ENCODE peak calls at places on chromosomes 3 and 15, in nine cellular contexts. One of them, this sample, is unnamed.

GRCh38 chr15:65133550-65134200 is at the start of gene PDCD7:
- DNase-seq in memory B cell: peak
- DNase-seq in T-cell: peak
- DNase-seq in amniotic stem cell: peak
- DNase-seq in coronary artery: peak
- DNase-seq in dorsolateral prefrontal cortex: peak
- DNase-seq in lung microvascular endothelial cell: peak
- DNase-seq in NCI-H774: peak
- DNase-seq in hepatic stellate cell: peak
- DNase-seq in this sample: peak

GRCh38 chr15:29674661-29675533 is 147.4 kb downstream of the TJP1 start:
- DNase-seq in amniotic stem cell: no peak
- DNase-seq in T-cell: no peak
- DNase-seq in hepatic stellate cell: peak
- DNase-seq in lung microvascular endothelial cell: peak
- DNase-seq in memory B cell: no peak
- DNase-seq in coronary artery: no peak
- DNase-seq in NCI-H774: peak
- DNase-seq in dorsolateral prefrontal cortex: peak
- DNase-seq in this sample: peak

GRCh38 chr3:40333416-40333815 is 23.9 kb downstream of the EIF1B start:
- DNase-seq in dorsolateral prefrontal cortex: no peak
- DNase-seq in lung microvascular endothelial cell: no peak
- DNase-seq in hepatic stellate cell: no peak
- DNase-seq in coronary artery: no peak
- DNase-seq in T-cell: no peak
- DNase-seq in amniotic stem cell: no peak
- DNase-seq in memory B cell: no peak
- DNase-seq in NCI-H774: no peak
- DNase-seq in this sample: no peak

GRCh38 chr15:35430301-35430700 is 115.7 kb downstream of the DPH6 start:
- DNase-seq in T-cell: no peak
- DNase-seq in dorsolateral prefrontal cortex: no peak
- DNase-seq in amniotic stem cell: no peak
- DNase-seq in NCI-H774: no peak
- DNase-seq in coronary artery: no peak
- DNase-seq in lung microvascular endothelial cell: no peak
- DNase-seq in hepatic stellate cell: no peak
- DNase-seq in memory B cell: no peak
- DNase-seq in this sample: no peak

GRCh38 chr3:160796813-160797164 is 40.8 kb downstream of the PPM1L start:
- DNase-seq in amniotic stem cell: no peak
- DNase-seq in NCI-H774: peak
- DNase-seq in T-cell: no peak
- DNase-seq in dorsolateral prefrontal cortex: no peak
- DNase-seq in hepatic stellate cell: no peak
- DNase-seq in lung microvascular endothelial cell: no peak
- DNase-seq in memory B cell: no peak
- DNase-seq in coronary artery: no peak
- DNase-seq in this sample: no peak

GRCh38 chr3:32780735-32781210 is 37.0 kb upstream of the TRIM71 start:
- DNase-seq in coronary artery: no peak
- DNase-seq in amniotic stem cell: no peak
- DNase-seq in hepatic stellate cell: peak
- DNase-seq in memory B cell: peak
- DNase-seq in dorsolateral prefrontal cortex: peak
- DNase-seq in lung microvascular endothelial cell: peak
- DNase-seq in NCI-H774: no peak
- DNase-seq in T-cell: peak
- DNase-seq in this sample: peak

GRCh38 chr15:91941871-91942270 is 88.4 kb downstream of the SLCO3A1 start:
- DNase-seq in amniotic stem cell: no peak
- DNase-seq in memory B cell: no peak
- DNase-seq in dorsolateral prefrontal cortex: no peak
- DNase-seq in coronary artery: no peak
- DNase-seq in NCI-H774: no peak
- DNase-seq in T-cell: no peak
- DNase-seq in lung microvascular endothelial cell: no peak
- DNase-seq in hepatic stellate cell: no peak
- DNase-seq in this sample: no peak

GRCh38 chr3:157094751-157095480 is 65.0 kb downstream of the CCNL1 start:
- DNase-seq in hepatic stellate cell: no peak
- DNase-seq in memory B cell: no peak
- DNase-seq in amniotic stem cell: no peak
- DNase-seq in NCI-H774: no peak
- DNase-seq in dorsolateral prefrontal cortex: no peak
- DNase-seq in T-cell: no peak
- DNase-seq in lung microvascular endothelial cell: no peak
- DNase-seq in coronary artery: no peak
- DNase-seq in this sample: no peak

GRCh38 chr3:17078885-17079465 is 194.2 kb downstream of the PLCL2 start:
- DNase-seq in hepatic stellate cell: no peak
- DNase-seq in lung microvascular endothelial cell: no peak
- DNase-seq in amniotic stem cell: no peak
- DNase-seq in coronary artery: no peak
- DNase-seq in dorsolateral prefrontal cortex: no peak
- DNase-seq in T-cell: no peak
- DNase-seq in NCI-H774: no peak
- DNase-seq in memory B cell: no peak
- DNase-seq in this sample: no peak

GRCh38 chr15:88878720-88879184 is 16.6 kb downstream of the HAPLN3 start:
- DNase-seq in memory B cell: no peak
- DNase-seq in NCI-H774: peak
- DNase-seq in coronary artery: no peak
- DNase-seq in amniotic stem cell: no peak
- DNase-seq in T-cell: no peak
- DNase-seq in hepatic stellate cell: peak
- DNase-seq in lung microvascular endothelial cell: peak
- DNase-seq in dorsolateral prefrontal cortex: no peak
- DNase-seq in this sample: peak

GRCh38 chr15:28975766-28976179 is 90.0 kb downstream of the APBA2 start:
- DNase-seq in lung microvascular endothelial cell: peak
- DNase-seq in T-cell: peak
- DNase-seq in memory B cell: no peak
- DNase-seq in coronary artery: no peak
- DNase-seq in amniotic stem cell: peak
- DNase-seq in NCI-H774: no peak
- DNase-seq in hepatic stellate cell: peak
- DNase-seq in dorsolateral prefrontal cortex: no peak
- DNase-seq in this sample: no peak

GRCh38 chr3:47002490-47003410 is 23.3 kb downstream of the NBEAL2 start:
- DNase-seq in NCI-H774: no peak
- DNase-seq in coronary artery: no peak
- DNase-seq in lung microvascular endothelial cell: no peak
- DNase-seq in T-cell: no peak
- DNase-seq in hepatic stellate cell: no peak
- DNase-seq in dorsolateral prefrontal cortex: no peak
- DNase-seq in amniotic stem cell: no peak
- DNase-seq in memory B cell: no peak
- DNase-seq in this sample: peak

GRCh38 chr15:59993950-59994401 is 10.1 kb upstream of the FOXB1 start:
- DNase-seq in dorsolateral prefrontal cortex: no peak
- DNase-seq in T-cell: no peak
- DNase-seq in coronary artery: no peak
- DNase-seq in lung microvascular endothelial cell: no peak
- DNase-seq in NCI-H774: no peak
- DNase-seq in amniotic stem cell: no peak
- DNase-seq in hepatic stellate cell: no peak
- DNase-seq in memory B cell: no peak
- DNase-seq in this sample: peak

GRCh38 chr3:154210986-154211385 is 89.8 kb downstream of the ARHGEF26 start:
- DNase-seq in dorsolateral prefrontal cortex: no peak
- DNase-seq in lung microvascular endothelial cell: no peak
- DNase-seq in NCI-H774: no peak
- DNase-seq in T-cell: no peak
- DNase-seq in memory B cell: no peak
- DNase-seq in amniotic stem cell: no peak
- DNase-seq in coronary artery: no peak
- DNase-seq in hepatic stellate cell: no peak
- DNase-seq in this sample: no peak

GRCh38 chr3:183548262-183548769 is 7.2 kb downstream of the KLHL6 start:
- DNase-seq in dorsolateral prefrontal cortex: no peak
- DNase-seq in memory B cell: no peak
- DNase-seq in lung microvascular endothelial cell: peak
- DNase-seq in hepatic stellate cell: peak
- DNase-seq in amniotic stem cell: peak
- DNase-seq in NCI-H774: no peak
- DNase-seq in coronary artery: no peak
- DNase-seq in T-cell: no peak
- DNase-seq in this sample: peak

GRCh38 chr3:8741581-8742355 is 8.2 kb downstream of the CAV3 start:
- DNase-seq in T-cell: no peak
- DNase-seq in amniotic stem cell: peak
- DNase-seq in lung microvascular endothelial cell: peak
- DNase-seq in hepatic stellate cell: peak
- DNase-seq in NCI-H774: no peak
- DNase-seq in memory B cell: no peak
- DNase-seq in coronary artery: no peak
- DNase-seq in dorsolateral prefrontal cortex: no peak
- DNase-seq in this sample: peak

GRCh38 chr3:41318520-41318919 is 119.2 kb downstream of the CTNNB1 start:
- DNase-seq in lung microvascular endothelial cell: no peak
- DNase-seq in memory B cell: no peak
- DNase-seq in amniotic stem cell: no peak
- DNase-seq in dorsolateral prefrontal cortex: no peak
- DNase-seq in T-cell: no peak
- DNase-seq in hepatic stellate cell: no peak
- DNase-seq in NCI-H774: no peak
- DNase-seq in coronary artery: no peak
- DNase-seq in this sample: peak

GRCh38 chr15:57684491-57685184 is 21.9 kb upstream of the POLR2M start:
- DNase-seq in coronary artery: no peak
- DNase-seq in T-cell: no peak
- DNase-seq in hepatic stellate cell: no peak
- DNase-seq in NCI-H774: no peak
- DNase-seq in memory B cell: no peak
- DNase-seq in lung microvascular endothelial cell: no peak
- DNase-seq in dorsolateral prefrontal cortex: no peak
- DNase-seq in amniotic stem cell: no peak
- DNase-seq in this sample: no peak

GRCh38 chr15:99605490-99605931 is 39.7 kb downstream of the MEF2A start:
- DNase-seq in lung microvascular endothelial cell: no peak
- DNase-seq in NCI-H774: no peak
- DNase-seq in dorsolateral prefrontal cortex: no peak
- DNase-seq in coronary artery: no peak
- DNase-seq in T-cell: no peak
- DNase-seq in amniotic stem cell: no peak
- DNase-seq in memory B cell: no peak
- DNase-seq in hepatic stellate cell: no peak
- DNase-seq in this sample: no peak

GRCh38 chr3:73484656-73485248 is 140.0 kb downstream of the PDZRN3 start:
- DNase-seq in lung microvascular endothelial cell: no peak
- DNase-seq in amniotic stem cell: no peak
- DNase-seq in NCI-H774: no peak
- DNase-seq in coronary artery: no peak
- DNase-seq in dorsolateral prefrontal cortex: no peak
- DNase-seq in T-cell: no peak
- DNase-seq in hepatic stellate cell: no peak
- DNase-seq in memory B cell: no peak
- DNase-seq in this sample: peak

GRCh38 chr3:42655331-42655888 is 1.9 kb downstream of the ZBTB47 start:
- DNase-seq in dorsolateral prefrontal cortex: peak
- DNase-seq in hepatic stellate cell: no peak
- DNase-seq in NCI-H774: no peak
- DNase-seq in coronary artery: peak
- DNase-seq in amniotic stem cell: no peak
- DNase-seq in memory B cell: no peak
- DNase-seq in lung microvascular endothelial cell: no peak
- DNase-seq in T-cell: no peak
- DNase-seq in this sample: peak

GRCh38 chr15:79874242-79874641 is 22.6 kb downstream of the MTHFS start:
- DNase-seq in memory B cell: no peak
- DNase-seq in hepatic stellate cell: no peak
- DNase-seq in amniotic stem cell: no peak
- DNase-seq in lung microvascular endothelial cell: no peak
- DNase-seq in dorsolateral prefrontal cortex: no peak
- DNase-seq in coronary artery: no peak
- DNase-seq in NCI-H774: peak
- DNase-seq in T-cell: no peak
- DNase-seq in this sample: no peak

GRCh38 chr3:66722675-66723074 is 221.9 kb upstream of the LRIG1 start:
- DNase-seq in dorsolateral prefrontal cortex: no peak
- DNase-seq in hepatic stellate cell: peak
- DNase-seq in coronary artery: peak
- DNase-seq in NCI-H774: no peak
- DNase-seq in memory B cell: no peak
- DNase-seq in T-cell: no peak
- DNase-seq in lung microvascular endothelial cell: peak
- DNase-seq in amniotic stem cell: peak
- DNase-seq in this sample: peak

GRCh38 chr15:63483521-63484371 is 20.6 kb upstream of the USP3 start:
- DNase-seq in lung microvascular endothelial cell: peak
- DNase-seq in hepatic stellate cell: no peak
- DNase-seq in memory B cell: no peak
- DNase-seq in amniotic stem cell: no peak
- DNase-seq in T-cell: no peak
- DNase-seq in dorsolateral prefrontal cortex: no peak
- DNase-seq in NCI-H774: no peak
- DNase-seq in coronary artery: no peak
- DNase-seq in this sample: no peak

GRCh38 chr15:98671060-98672008 is 23.0 kb downstream of the IGF1R start:
- DNase-seq in NCI-H774: no peak
- DNase-seq in dorsolateral prefrontal cortex: no peak
- DNase-seq in T-cell: no peak
- DNase-seq in memory B cell: no peak
- DNase-seq in coronary artery: no peak
- DNase-seq in lung microvascular endothelial cell: peak
- DNase-seq in amniotic stem cell: no peak
- DNase-seq in hepatic stellate cell: no peak
- DNase-seq in this sample: no peak

GRCh38 chr3:110859340-110859739 is 212.3 kb upstream of the NECTIN3 start:
- DNase-seq in T-cell: no peak
- DNase-seq in dorsolateral prefrontal cortex: no peak
- DNase-seq in lung microvascular endothelial cell: no peak
- DNase-seq in amniotic stem cell: no peak
- DNase-seq in memory B cell: no peak
- DNase-seq in NCI-H774: no peak
- DNase-seq in hepatic stellate cell: no peak
- DNase-seq in coronary artery: no peak
- DNase-seq in this sample: no peak

GRCh38 chr3:160448845-160449659 is 534 bp downstream of the TRIM59 start:
- DNase-seq in memory B cell: no peak
- DNase-seq in T-cell: no peak
- DNase-seq in lung microvascular endothelial cell: peak
- DNase-seq in hepatic stellate cell: no peak
- DNase-seq in NCI-H774: peak
- DNase-seq in dorsolateral prefrontal cortex: peak
- DNase-seq in coronary artery: peak
- DNase-seq in amniotic stem cell: peak
- DNase-seq in this sample: no peak

GRCh38 chr3:97942801-97943546 is 29.3 kb downstream of the RIOX2 start:
- DNase-seq in lung microvascular endothelial cell: no peak
- DNase-seq in amniotic stem cell: no peak
- DNase-seq in hepatic stellate cell: no peak
- DNase-seq in memory B cell: no peak
- DNase-seq in dorsolateral prefrontal cortex: no peak
- DNase-seq in coronary artery: no peak
- DNase-seq in NCI-H774: peak
- DNase-seq in T-cell: no peak
- DNase-seq in this sample: no peak